ENCODE peak calls at places on chromosomes 6 and 20, in six cellular contexts. Y, U, H, V, J and A are unnamed samples.

GRCh38 chr6:138692978-138693909 is 80.3 kb upstream of the CCDC28A start:
- DNase-seq in U (peak), Y (peak), J (peak), V (peak), H (peak), A (no peak)

GRCh38 chr6:70547313-70547712 is 19.4 kb upstream of the SDHAF4 start:
- DNase-seq in Y (no peak), H (no peak), V (peak), U (no peak), J (no peak), A (peak)

GRCh38 chr6:56890066-56890465 is 64.8 kb upstream of the BEND6 start:
- DNase-seq in U (no peak), J (no peak), Y (no peak), V (peak), H (no peak), A (no peak)

GRCh38 chr6:20092071-20092566 is 120.2 kb downstream of the MBOAT1 start:
- DNase-seq in J (peak), V (peak), U (no peak), Y (no peak), H (peak), A (peak)

GRCh38 chr20:35166242-35166830 is 5.5 kb upstream of the PROCR start:
- DNase-seq in J (no peak), U (peak), H (no peak), Y (no peak), V (no peak), A (no peak)

GRCh38 chr20:24829649-24830370 is 119.3 kb upstream of the CST7 start:
- DNase-seq in J (no peak), U (no peak), V (no peak), Y (no peak), H (no peak), A (no peak)

GRCh38 chr6:74369556-74369993 is 673.6 kb downstream of the CD109 start:
- DNase-seq in Y (no peak), U (no peak), J (no peak), H (no peak), V (peak), A (no peak)

GRCh38 chr20:63280929-63281545 is 8.4 kb downstream of the ARFGAP1 start:
- DNase-seq in V (no peak), Y (no peak), J (no peak), H (no peak), U (peak), A (no peak)

GRCh38 chr6:112683926-112684325 is 336.8 kb downstream of the RFPL4B start:
- DNase-seq in U (no peak), V (peak), Y (no peak), H (no peak), J (peak), A (no peak)

GRCh38 chr6:93036835-93037234 is 382.5 kb downstream of the EPHA7 start:
- DNase-seq in Y (no peak), U (no peak), V (no peak), J (no peak), H (no peak), A (peak)

GRCh38 chr6:118980063-118980462 is 45.1 kb upstream of the MCM9 start:
- DNase-seq in H (no peak), Y (no peak), J (no peak), V (peak), U (no peak), A (no peak)

GRCh38 chr20:49937023-49937929 is 1.1 kb downstream of the RNF114 start:
- DNase-seq in J (no peak), U (no peak), Y (no peak), H (no peak), V (no peak), A (no peak)

GRCh38 chr20:8536219-8536618 is 404.2 kb downstream of the PLCB1 start:
- DNase-seq in Y (no peak), U (no peak), V (no peak), H (no peak), J (no peak), A (no peak)

GRCh38 chr6:7247179-7247456 is 65.9 kb downstream of the SSR1 start:
- DNase-seq in J (no peak), V (no peak), Y (no peak), U (no peak), H (no peak), A (no peak)

GRCh38 chr6:157724138-157724537 is 98.9 kb upstream of the SNX9 start:
- DNase-seq in V (no peak), H (no peak), J (no peak), Y (no peak), U (no peak), A (no peak)

GRCh38 chr20:57790176-57790575 is 80.4 kb upstream of the PMEPA1 start:
- DNase-seq in H (no peak), U (no peak), Y (no peak), V (no peak), J (no peak), A (no peak)

GRCh38 chr20:17327185-17327780 is 100.4 kb downstream of the PCSK2 start:
- DNase-seq in Y (no peak), V (no peak), H (no peak), U (peak), J (no peak), A (no peak)

GRCh38 chr20:19433371-19434316 is 221.2 kb downstream of the SLC24A3 start:
- DNase-seq in J (peak), U (no peak), Y (no peak), V (no peak), H (no peak), A (no peak)

GRCh38 chr6:63527658-63528514 is 44.4 kb upstream of the LOC128125822 start:
- DNase-seq in H (no peak), U (no peak), Y (no peak), V (peak), J (peak), A (no peak)

GRCh38 chr6:159578629-159579028 is 114.4 kb downstream of the SOD2 start:
- DNase-seq in U (no peak), V (no peak), Y (no peak), H (no peak), J (no peak), A (no peak)

GRCh38 chr20:58228103-58228483 is 360 bp downstream of the ANKRD60 start:
- DNase-seq in Y (no peak), V (no peak), J (peak), U (no peak), H (no peak), A (no peak)

GRCh38 chr6:126118058-126118759 is 131.9 kb downstream of the TRMT11 start:
- DNase-seq in V (no peak), J (no peak), H (peak), Y (no peak), U (peak), A (peak)

GRCh38 chr20:38827770-38828281 is 22.3 kb downstream of the PPP1R16B start:
- DNase-seq in H (no peak), Y (no peak), J (no peak), V (no peak), U (no peak), A (no peak)

GRCh38 chr6:43246301-43247114 is 3.2 kb downstream of the TTBK1 start:
- DNase-seq in H (peak), J (no peak), U (peak), V (no peak), Y (no peak), A (no peak)

GRCh38 chr20:61569836-61570235 is 317.8 kb downstream of the CDH4 start:
- DNase-seq in Y (no peak), J (no peak), V (no peak), U (no peak), H (no peak), A (no peak)

GRCh38 chr6:154993026-154993425 is 2.1 kb upstream of the TIAM2 start:
- DNase-seq in J (no peak), Y (no peak), U (no peak), V (peak), H (no peak), A (no peak)

GRCh38 chr6:36246511-36247268 is 23.2 kb upstream of the PNPLA1 start:
- DNase-seq in V (no peak), Y (no peak), H (no peak), U (no peak), J (no peak), A (no peak)

GRCh38 chr6:27250955-27251671 is 3.6 kb downstream of the PRSS16 start:
- DNase-seq in J (peak), U (peak), H (peak), Y (peak), V (no peak), A (no peak)

GRCh38 chr6:27867051-27867940 is 44.9 kb downstream of the OR2B2 start:
- DNase-seq in J (peak), V (peak), Y (peak), H (no peak), U (peak), A (peak)

GRCh38 chr6:66731310-66731709 is 1024.3 kb upstream of the EYS start:
- DNase-seq in V (no peak), U (no peak), H (no peak), Y (no peak), J (no peak), A (no peak)

GRCh38 chr6:145887969-145888368 is 73.4 kb upstream of the FBXO30 start:
- DNase-seq in U (peak), J (no peak), V (peak), Y (no peak), H (no peak), A (peak)

GRCh38 chr6:7725849-7726415 is at the start of gene BMP6:
- DNase-seq in V (peak), J (peak), U (peak), H (peak), Y (peak), A (peak)

GRCh38 chr20:38420232-38421085 is 14.7 kb downstream of the SNHG17 start:
- DNase-seq in V (no peak), J (no peak), Y (no peak), U (no peak), H (no peak), A (no peak)

GRCh38 chr6:53603381-53604121 is 58.6 kb upstream of the GCLC start:
- DNase-seq in H (no peak), U (no peak), V (no peak), J (no peak), Y (no peak), A (no peak)